ENCODE peak calls at places on chromosomes 16 and 17, in five cellular contexts. E is H1, M is H9, I is neuronal stem cell, R is trophoblast cell. J is an unnamed sample.

GRCh38 chr16:17273142-17273561 is 197.6 kb downstream of the XYLT1 start:
- DNase-seq in I (no peak), R (peak), M (no peak), E (no peak), J (no peak)

GRCh38 chr16:65394306-65394705 is 272.4 kb upstream of the CDH11 start:
- DNase-seq in I (no peak), E (no peak), R (no peak), M (no peak), J (no peak)

GRCh38 chr17:10623786-10624338 is 33.2 kb downstream of the MYH3 start:
- DNase-seq in R (no peak), E (no peak), I (no peak), M (no peak), J (no peak)

GRCh38 chr17:71163121-71163812 is 957.6 kb upstream of the SOX9 start:
- DNase-seq in M (no peak), E (no peak), R (no peak), I (no peak), J (no peak)

GRCh38 chr17:28413804-28414203 is 7.8 kb upstream of the SLC46A1 start:
- DNase-seq in M (peak), E (no peak), I (no peak), R (no peak), J (no peak)

GRCh38 chr17:42178817-42179216 is 2.1 kb downstream of the KCNH4 start:
- DNase-seq in M (no peak), E (no peak), R (no peak), I (no peak), J (no peak)

GRCh38 chr17:14204546-14204945 is 32.1 kb downstream of the CDRT15 start:
- DNase-seq in I (no peak), M (no peak), R (no peak), E (no peak), J (no peak)

GRCh38 chr16:15765880-15766279 is 90.9 kb downstream of the MYH11 start:
- DNase-seq in E (no peak), I (peak), M (peak), R (peak), J (peak)

GRCh38 chr16:84351630-84352029 is 16.7 kb upstream of the ATP2C2 start:
- DNase-seq in M (no peak), I (no peak), R (no peak), E (no peak), J (no peak)

GRCh38 chr16:87926246-87927194 is 9.8 kb downstream of the CA5A start:
- DNase-seq in I (no peak), E (no peak), M (no peak), R (peak), J (no peak)

GRCh38 chr17:70773210-70773609 is 603.9 kb downstream of the KCNJ2 start:
- DNase-seq in M (no peak), E (no peak), R (no peak), I (no peak), J (no peak)

GRCh38 chr16:75204410-75204758 is 2.6 kb downstream of the CTRB2 start:
- DNase-seq in I (no peak), M (no peak), E (no peak), R (no peak), J (no peak)

GRCh38 chr16:8554881-8555280 is 35.4 kb downstream of the TMEM114 start:
- DNase-seq in M (no peak), E (no peak), I (no peak), R (no peak), J (no peak)

GRCh38 chr16:21638573-21638975 is 13.8 kb downstream of the IGSF6 start:
- DNase-seq in E (no peak), R (no peak), I (no peak), M (no peak), J (peak)

GRCh38 chr17:56902350-56902749 is 11.5 kb downstream of the TRIM25 start:
- DNase-seq in E (no peak), R (no peak), I (no peak), M (no peak), J (no peak)

GRCh38 chr17:13601776-13602551 is at the start of gene HS3ST3A1:
- DNase-seq in R (peak), E (peak), I (peak), M (peak), J (peak)

GRCh38 chr17:43542854-43543253 is 3.3 kb downstream of the ETV4 start:
- DNase-seq in M (no peak), R (no peak), I (no peak), E (no peak), J (no peak)

GRCh38 chr17:77160032-77160876 is 19.5 kb downstream of the SEC14L1 start:
- DNase-seq in I (no peak), R (no peak), M (no peak), E (no peak), J (peak)

GRCh38 chr17:61568219-61569072 is 22.6 kb downstream of the NACA2 start:
- DNase-seq in M (no peak), R (no peak), I (no peak), E (no peak), J (no peak)

GRCh38 chr17:50871369-50871768 is 5.2 kb upstream of the TOB1 start:
- DNase-seq in M (peak), E (no peak), R (no peak), I (no peak), J (no peak)

GRCh38 chr16:57186630-57187507 is 740 bp downstream of the RSPRY1 start:
- DNase-seq in M (peak), E (no peak), I (peak), R (peak), J (peak)

GRCh38 chr17:56031636-56032035 is 121.6 kb upstream of the ANKFN1 start:
- DNase-seq in I (no peak), E (no peak), R (no peak), M (no peak), J (no peak)

GRCh38 chr17:1137465-1137894 is 42.3 kb downstream of the ABR start:
- DNase-seq in R (peak), M (no peak), I (no peak), E (no peak), J (no peak)

GRCh38 chr17:18246880-18247612 is 11.5 kb downstream of the FLII start:
- DNase-seq in M (peak), E (peak), I (no peak), R (peak), J (peak)

GRCh38 chr16:65572156-65572555 is 450.3 kb upstream of the CDH11 start:
- DNase-seq in I (no peak), R (peak), M (no peak), E (no peak), J (peak)

DNA sequence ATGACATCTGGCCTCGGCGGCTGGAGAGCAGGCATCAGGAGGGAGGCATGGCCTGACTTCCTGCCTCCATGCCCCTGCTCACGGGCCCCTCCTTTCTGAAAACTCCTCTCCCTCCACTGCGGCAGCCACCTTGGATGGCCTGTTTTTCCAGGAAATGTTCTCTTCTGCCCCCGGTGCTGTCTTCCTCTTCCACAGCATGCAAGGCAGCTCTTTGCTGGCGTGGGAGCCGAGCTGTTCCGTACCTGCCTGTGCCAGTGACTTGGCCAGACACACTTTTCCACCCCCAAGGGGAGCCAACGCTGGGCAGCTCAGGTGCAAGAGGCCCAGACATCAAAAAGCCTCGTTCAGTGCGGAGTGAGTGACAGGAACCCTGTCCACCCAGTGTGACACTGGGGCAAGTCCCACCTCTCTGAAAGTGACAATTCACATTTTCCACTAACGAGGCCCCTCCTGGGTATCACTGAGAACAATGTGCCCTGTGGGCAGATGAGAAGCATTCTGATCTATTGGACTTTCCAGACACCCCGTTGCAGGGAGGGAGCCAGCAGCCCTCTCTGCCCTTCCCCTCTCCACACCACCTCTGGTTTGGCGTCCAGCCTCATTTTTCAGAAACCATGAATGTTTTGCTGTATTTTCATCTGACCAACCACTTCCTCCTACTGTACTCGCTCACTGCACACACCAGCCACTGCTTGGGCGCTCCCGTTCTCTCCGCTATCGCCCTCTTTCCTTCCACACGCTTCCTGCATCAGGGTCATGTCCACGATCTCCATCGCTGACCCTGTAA is 31.1 kb downstream of the NSMCE1 start:
- DNase-seq in I (no peak), R (peak), M (no peak), E (no peak), J (peak)
- H2AFZ ChIP-seq in I (peak), R (no peak), M (no peak), E (no peak), J (no peak)

GRCh38 chr17:73459980-73460379 is 148.2 kb upstream of the CDC42EP4 start:
- DNase-seq in E (no peak), M (no peak), R (no peak), I (no peak), J (no peak)
- H2BK12ac ChIP-seq in E (no peak), M (no peak), R (no peak), I (no peak), J (no peak)

GRCh38 chr17:62823111-62823895 is 15.2 kb upstream of the MARCHF10 start:
- DNase-seq in E (no peak), R (peak), I (no peak), M (no peak), J (no peak)
- H3K4ac ChIP-seq in E (no peak), R (peak), I (no peak), M (no peak), J (no peak)

GRCh38 chr17:2396192-2396567 is 4.7 kb downstream of the MNT start:
- DNase-seq in I (no peak), E (no peak), M (no peak), R (no peak), J (no peak)
- H2AFZ ChIP-seq in I (peak), E (no peak), M (no peak), R (peak), J (no peak)

DNA sequence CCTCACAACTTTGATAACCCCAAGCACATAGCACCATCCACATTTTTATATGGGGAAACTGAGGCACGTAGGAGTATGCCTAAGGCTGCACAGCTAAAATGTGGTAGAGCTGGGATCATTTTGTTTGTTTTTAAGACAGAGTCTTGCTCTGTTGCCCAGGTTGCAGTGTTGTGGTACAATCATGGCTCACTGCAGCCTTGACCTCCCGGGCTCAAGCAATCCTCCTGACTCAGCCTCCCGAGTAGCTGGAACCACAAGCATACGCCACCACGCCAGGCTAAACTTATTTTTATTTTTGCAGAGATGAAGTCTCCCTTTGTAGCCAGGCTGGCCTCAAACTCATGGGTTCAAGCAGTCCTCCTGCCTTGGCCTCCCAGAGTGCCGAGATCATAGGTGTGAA is 81.0 kb upstream of the GSE1 start:
- DNase-seq in E (no peak), I (no peak), M (no peak), R (no peak), J (no peak)
- H2BK12ac ChIP-seq in E (peak), I (no peak), M (no peak), R (no peak), J (no peak)

GRCh38 chr16:11131706-11132105 is 124.3 kb downstream of the SOCS1 start:
- DNase-seq in E (no peak), R (no peak), M (peak), I (no peak), J (no peak)
- H3K4ac ChIP-seq in E (no peak), R (no peak), M (no peak), I (no peak), J (peak)

GRCh38 chr16:1028524-1029258 is 43.9 kb upstream of the SSTR5 start:
- DNase-seq in M (no peak), R (no peak), E (no peak), I (no peak), J (no peak)
- H2AFZ ChIP-seq in M (no peak), R (no peak), E (no peak), I (peak), J (no peak)

GRCh38 chr16:4347010-4347409 is 4.1 kb downstream of the PAM16 start:
- DNase-seq in E (no peak), R (no peak), M (no peak), I (no peak), J (peak)

GRCh38 chr16:4350787-4351659 is at the start of gene PAM16:
- DNase-seq in E (peak), I (peak), M (peak), R (peak), J (peak)

GRCh38 chr16:4347765-4348509 is 3.2 kb downstream of the PAM16 start:
- DNase-seq in R (no peak), E (no peak), I (no peak), M (no peak), J (no peak)

GRCh38 chr16:4350365-4350786 is 745 bp downstream of the PAM16 start:
- DNase-seq in I (no peak), E (no peak), R (no peak), M (no peak), J (no peak)

GRCh38 chr16:4349332-4349731 is 1.8 kb downstream of the PAM16 start:
- DNase-seq in I (no peak), M (no peak), E (no peak), R (no peak), J (no peak)
- H2BK12ac ChIP-seq in I (no peak), M (no peak), E (no peak), R (no peak), J (no peak)

J was measured in mesenchymal stem cell.